ENCODE peak calls at places on chromosomes 6 and 20, in seven cellular contexts. L is HCT116, T is sigmoid colon, B is prostate gland, D is K562, N is vagina, Q is breast epithelium. Z is an unnamed sample.

GRCh38 chr6:121260651-121261102 is 73.6 kb downstream of the TBC1D32 start:
- DNase-seq in L (no peak), T (no peak), B (no peak), D (no peak), N (no peak), Q (no peak), Z (peak; percentile 62)

GRCh38 chr20:58447733-58448391 is 58.8 kb downstream of the VAPB start:
- DNase-seq in L (peak; percentile 33), T (no peak), B (peak; percentile 25), D (peak; percentile 61), N (no peak), Q (no peak), Z (no peak)

GRCh38 chr6:72857791-72858190 is 235.9 kb downstream of the KCNQ5 start:
- DNase-seq in L (no peak), T (no peak), B (no peak), D (no peak), N (no peak), Q (no peak), Z (no peak)

GRCh38 chr20:44153636-44154043 is 33.3 kb downstream of the JPH2 start:
- DNase-seq in L (no peak), T (peak; percentile 50), B (no peak), D (no peak), N (no peak), Q (peak; percentile 69), Z (no peak)

GRCh38 chr20:18692453-18692852 is 104.6 kb downstream of the DTD1 start:
- DNase-seq in L (no peak), T (no peak), B (no peak), D (no peak), N (no peak), Q (no peak), Z (no peak)

GRCh38 chr6:32087574-32088486 is 21.3 kb downstream of the TNXB start:
- DNase-seq in L (peak; percentile 81), T (peak; percentile 94), B (peak; percentile 73), D (peak; percentile 90), N (no peak), Q (peak; percentile 56), Z (peak; percentile 94)

GRCh38 chr6:85581572-85581971 is 12.1 kb downstream of the SNX14 start:
- DNase-seq in L (no peak), T (no peak), B (no peak), D (no peak), N (no peak), Q (no peak), Z (no peak)

GRCh38 chr6:145813285-145814034 is 1.1 kb downstream of the FBXO30 start:
- DNase-seq in L (no peak), T (no peak), B (no peak), D (peak; percentile 49), N (no peak), Q (no peak), Z (no peak)

GRCh38 chr6:37083243-37084138 is 78.0 kb downstream of the FGD2 start:
- DNase-seq in L (no peak), T (peak; percentile 90), B (peak; percentile 79), D (peak; percentile 95), N (peak; percentile 99), Q (peak; percentile 83), Z (peak; percentile 86)

GRCh38 chr6:44494011-44494501 is 106.5 kb downstream of the CDC5L start:
- DNase-seq in L (peak; percentile 37), T (no peak), B (no peak), D (peak; percentile 73), N (no peak), Q (no peak), Z (no peak)

GRCh38 chr6:159163901-159164370 is 5.3 kb upstream of the FNDC1 start:
- DNase-seq in L (no peak), T (no peak), B (no peak), D (no peak), N (no peak), Q (no peak), Z (no peak)

GRCh38 chr20:62628691-62629090 is 13.6 kb upstream of the SLCO4A1 start:
- DNase-seq in L (no peak), T (no peak), B (no peak), D (no peak), N (no peak), Q (no peak), Z (no peak)

GRCh38 chr6:12717356-12717755 is 789 bp downstream of the PHACTR1 start:
- DNase-seq in L (no peak), T (no peak), B (no peak), D (no peak), N (no peak), Q (no peak), Z (no peak)

GRCh38 chr6:135675862-135676261 is 175.6 kb upstream of the PDE7B start:
- DNase-seq in L (peak; percentile 23), T (no peak), B (no peak), D (peak; percentile 54), N (no peak), Q (no peak), Z (no peak)

GRCh38 chr6:36126553-36127458 is 3.5 kb upstream of the MAPK13 start:
- DNase-seq in L (no peak), T (no peak), B (no peak), D (no peak), N (no peak), Q (no peak), Z (no peak)

GRCh38 chr6:80508885-80509630 is 402.6 kb downstream of the BCKDHB start:
- DNase-seq in L (no peak), T (no peak), B (no peak), D (no peak), N (no peak), Q (no peak), Z (no peak)

GRCh38 chr20:15068486-15068885 is 731.1 kb upstream of the FLRT3 start:
- DNase-seq in L (no peak), T (no peak), B (no peak), D (no peak), N (no peak), Q (no peak), Z (no peak)

GRCh38 chr6:43900560-43901329 is 130.7 kb downstream of the VEGFA start:
- DNase-seq in L (no peak), T (no peak), B (peak; percentile 9), D (no peak), N (no peak), Q (no peak), Z (peak; percentile 54)

GRCh38 chr20:15005300-15005986 is 668.0 kb upstream of the FLRT3 start:
- DNase-seq in L (no peak), T (no peak), B (peak; percentile 29), D (no peak), N (no peak), Q (no peak), Z (no peak)

GRCh38 chr20:47922280-47922675 is 137.0 kb upstream of the SULF2 start:
- DNase-seq in L (no peak), T (no peak), B (no peak), D (no peak), N (no peak), Q (no peak), Z (no peak)

GRCh38 chr6:47371139-47371874 is 61.6 kb upstream of the TNFRSF21 start:
- DNase-seq in L (no peak), T (no peak), B (no peak), D (no peak), N (no peak), Q (no peak), Z (no peak)

GRCh38 chr6:80544500-80545055 is 438.1 kb downstream of the BCKDHB start:
- DNase-seq in L (no peak), T (no peak), B (no peak), D (no peak), N (no peak), Q (no peak), Z (no peak)

GRCh38 chr6:83474309-83474708 is 38.0 kb upstream of the PRSS35 start:
- DNase-seq in L (no peak), T (no peak), B (no peak), D (no peak), N (no peak), Q (no peak), Z (no peak)

GRCh38 chr20:10177326-10177725 is 41.3 kb upstream of the SNAP25 start:
- DNase-seq in L (no peak), T (no peak), B (no peak), D (no peak), N (no peak), Q (no peak), Z (no peak)

GRCh38 chr6:73116330-73116729 is 109.0 kb downstream of the KHDC1L start:
- DNase-seq in L (no peak), T (no peak), B (no peak), D (no peak), N (no peak), Q (no peak), Z (no peak)

DNA sequence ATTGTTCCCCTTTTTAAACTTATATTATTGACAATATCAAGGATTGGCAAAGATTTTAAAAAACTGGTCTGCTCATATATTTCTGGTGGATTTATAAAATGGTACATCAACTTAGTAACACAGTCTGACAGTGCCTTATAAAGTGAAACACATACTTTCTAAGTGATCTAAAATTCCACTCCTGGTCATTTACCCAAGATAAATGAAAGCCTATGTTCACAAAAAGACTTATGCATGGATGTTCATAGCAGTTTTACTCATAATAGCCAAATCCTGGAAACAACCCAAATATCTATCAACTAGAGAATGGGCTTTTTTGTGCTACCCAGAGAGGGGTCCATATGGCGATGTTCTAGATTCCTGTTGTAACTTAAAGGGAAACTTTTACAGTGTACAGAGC is 222.4 kb upstream of the FAM83B start:
- DNase-seq in L (no peak), T (no peak), B (no peak), D (no peak), N (no peak), Q (no peak), Z (no peak)
- TF ChIP-seq POLR2AphosphoS5 in L (no peak), T (no peak), B (no peak), D (no peak), N (no peak), Q (no peak), Z (no peak)

DNA sequence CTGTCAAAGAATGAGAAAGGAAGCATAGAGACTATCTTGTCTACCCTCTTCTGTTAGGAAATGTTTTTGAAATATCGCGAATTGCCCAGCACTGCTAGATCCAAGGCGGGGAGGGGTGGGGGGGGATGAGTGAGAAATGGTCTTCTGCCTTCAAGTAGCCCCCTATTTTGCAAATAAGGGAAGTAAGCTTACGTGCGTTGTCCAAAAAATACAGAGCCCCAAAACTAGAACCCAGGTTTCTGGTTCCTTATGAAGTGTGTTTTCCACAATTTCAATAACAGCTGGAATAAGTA is 923 bp upstream of the ILRUN start:
- DNase-seq in L (no peak), T (no peak), B (no peak), D (peak; percentile 63), N (no peak), Q (no peak), Z (no peak)
- H3K4me3 ChIP-seq in L (peak overlapping the region; percentile 93), T (peak overlapping the region; percentile 80), B (peak overlapping the region; percentile 89), D (peak overlapping the region; percentile 47), N (peak overlapping the region; percentile 99), Q (peak overlapping the region; percentile 86), Z (peak overlapping the region; percentile 89)

DNA sequence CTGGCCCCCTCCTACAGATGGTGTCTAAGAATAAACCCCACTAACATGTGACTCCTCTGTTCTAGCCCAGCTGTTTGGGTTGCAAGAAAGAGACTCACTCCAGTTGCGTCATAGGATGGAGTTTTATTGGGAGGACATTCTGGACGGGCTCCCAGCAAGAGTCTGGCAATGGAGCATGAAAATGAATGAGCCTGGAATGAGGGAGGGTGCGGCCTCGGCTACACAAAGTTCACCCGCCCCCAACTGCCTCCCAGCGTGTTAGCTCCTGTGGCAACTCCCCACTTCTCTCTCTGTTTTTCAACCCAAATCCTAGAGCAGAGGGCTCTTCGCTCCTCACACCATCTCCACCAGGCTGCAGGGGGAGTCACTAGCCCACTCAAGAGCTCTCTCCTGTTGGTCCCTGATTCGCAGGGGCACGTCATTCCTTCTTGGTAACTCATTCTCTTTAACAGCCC is 5.1 kb upstream of the ADAM33 start:
- DNase-seq in L (no peak), T (peak; percentile 97), B (peak; percentile 80), D (no peak), N (peak; percentile 98), Q (peak; percentile 41), Z (no peak)
- TF ChIP-seq POLR2AphosphoS5 in L (no peak), T (peak; percentile 93), B (peak; percentile 93), D (no peak), N (peak; percentile 96), Q (peak; percentile 65), Z (peak; percentile 26)

GRCh38 chr6:10412948-10413849 is 1.7 kb downstream of the TFAP2A start:
- DNase-seq in L (no peak), T (no peak), B (peak; percentile 92), D (no peak), N (peak; percentile 90), Q (peak; percentile 90), Z (no peak)
- H3K4me3 ChIP-seq in L (peak overlapping the region; percentile 64), T (peak overlapping the region; percentile 65), B (peak overlapping the region; percentile 71), D (peak overlapping the region; percentile 30), N (peak overlapping the region; percentile 54), Q (peak overlapping the region; percentile 58), Z (peak overlapping the region; percentile 83)